ENCODE peak calls at places on chromosomes 7 and 10, in ten cellular contexts. G, F, S, Z, P, J, E, R, X and C are unnamed samples.

GRCh38 chr7:27181795-27182275 is 3.2 kb downstream of the HOXA11 start:
- DNase-seq in E (no peak), Z (no peak), F (no peak), J (no peak), P (no peak), X (no peak), R (no peak), S (no peak), G (peak; percentile 5), C (no peak)

GRCh38 chr10:70492786-70493659 is 14.5 kb downstream of the PALD1 start:
- DNase-seq in E (no peak), J (no peak), R (no peak), P (peak; percentile 93), Z (no peak), X (peak; percentile 86), G (no peak), F (no peak), S (no peak), C (no peak)

GRCh38 chr7:1536105-1536767 is 5.7 kb downstream of the MAFK start:
- DNase-seq in X (no peak), J (no peak), S (no peak), E (no peak), P (no peak), R (no peak), F (no peak), G (no peak), Z (no peak), C (no peak)

GRCh38 chr7:42935861-42936260 is 3.7 kb downstream of the MRPL32 start:
- DNase-seq in F (no peak), Z (no peak), P (no peak), S (no peak), J (no peak), R (no peak), E (no peak), G (no peak), X (no peak), C (no peak)

GRCh38 chr7:111266613-111267012 is 175.7 kb downstream of the LRRN3 start:
- DNase-seq in J (no peak), R (no peak), E (peak; percentile 1), S (no peak), F (no peak), Z (no peak), X (no peak), G (no peak), P (no peak), C (peak; percentile 48)

GRCh38 chr7:158802535-158803199 is 26.6 kb downstream of the ESYT2 start:
- DNase-seq in J (no peak), P (no peak), F (no peak), G (no peak), S (no peak), Z (no peak), X (no peak), R (no peak), E (peak; percentile 58), C (peak; percentile 68)

GRCh38 chr7:3482147-3482921 is 181.3 kb downstream of the SDK1 start:
- DNase-seq in S (no peak), X (peak; percentile 13), F (peak; percentile 75), P (peak; percentile 36), E (peak; percentile 60), J (no peak), R (no peak), Z (no peak), G (no peak), C (peak; percentile 56)

GRCh38 chr10:7033031-7033430 is 377.8 kb downstream of the SFMBT2 start:
- DNase-seq in F (no peak), P (no peak), E (no peak), S (no peak), X (no peak), J (no peak), G (no peak), Z (no peak), R (no peak), C (no peak)

GRCh38 chr10:1050555-1050954 is 1.6 kb upstream of the IDI1 start:
- DNase-seq in G (no peak), S (no peak), R (no peak), E (peak; percentile 78), J (no peak), Z (peak; percentile 37), P (peak; percentile 34), F (peak; percentile 83), X (peak; percentile 32), C (no peak)

GRCh38 chr7:74174606-74175082 is 488 bp downstream of the EIF4H start:
- DNase-seq in R (no peak), X (peak; percentile 51), S (peak; percentile 63), P (peak; percentile 78), J (peak; percentile 22), E (peak; percentile 50), G (peak; percentile 31), Z (no peak), F (peak; percentile 59), C (peak; percentile 45)

GRCh38 chr10:112369495-112370423 is 4.2 kb upstream of the ACSL5 start:
- DNase-seq in R (no peak), E (no peak), J (no peak), P (no peak), Z (no peak), X (no peak), S (no peak), F (no peak), G (no peak), C (no peak)

GRCh38 chr10:132417957-132418441 is 21.0 kb downstream of the PWWP2B start:
- DNase-seq in E (no peak), R (no peak), J (no peak), X (no peak), P (no peak), G (peak; percentile 66), Z (peak; percentile 77), S (no peak), F (no peak), C (no peak)

GRCh38 chr10:5956146-5956914 is 21.0 kb downstream of the IL15RA start:
- DNase-seq in S (no peak), X (no peak), P (no peak), R (no peak), F (no peak), Z (no peak), J (no peak), E (no peak), G (no peak), C (no peak)

GRCh38 chr10:26612151-26612915 is 85.2 kb upstream of the PDSS1 start:
- DNase-seq in G (peak; percentile 49), Z (no peak), E (no peak), P (no peak), S (no peak), X (no peak), J (no peak), F (no peak), R (no peak), C (no peak)

GRCh38 chr10:93152136-93152535 is 78.4 kb downstream of the CYP26A1 start:
- DNase-seq in E (no peak), F (no peak), R (peak; percentile 69), X (no peak), P (no peak), S (no peak), Z (no peak), G (no peak), J (no peak), C (peak; percentile 65)

GRCh38 chr7:100515072-100515532 is 23.9 kb upstream of the AGFG2 start:
- DNase-seq in S (no peak), E (no peak), R (peak; percentile 72), Z (no peak), J (no peak), F (no peak), P (no peak), X (no peak), G (no peak), C (peak; percentile 44)

GRCh38 chr10:96276426-96276825 is 5.1 kb upstream of the BLNK start:
- DNase-seq in G (no peak), J (no peak), E (no peak), Z (no peak), P (no peak), S (no peak), X (no peak), R (no peak), F (no peak), C (no peak)

GRCh38 chr7:12211054-12212050 is at the start of gene TMEM106B:
- DNase-seq in Z (peak; percentile 90), E (peak; percentile 99), F (peak; percentile 97), J (peak; percentile 71), G (peak; percentile 99), R (peak; percentile 99), P (peak; percentile 96), S (peak; percentile 99), X (peak; percentile 91), C (peak; percentile 95)

GRCh38 chr7:105808703-105809590 is 67.5 kb downstream of the ATXN7L1 start:
- DNase-seq in Z (peak; percentile 72), S (no peak), P (peak; percentile 88), J (peak; percentile 72), X (peak; percentile 70), E (no peak), G (peak; percentile 59), R (no peak), F (no peak), C (peak; percentile 55)

GRCh38 chr10:90579602-90580242 is 278.1 kb downstream of the HTR7 start:
- DNase-seq in X (no peak), P (peak; percentile 7), E (peak; percentile 10), Z (no peak), F (peak; percentile 31), G (no peak), R (no peak), J (no peak), S (no peak), C (peak; percentile 52)

GRCh38 chr10:112911196-112911595 is 38.9 kb upstream of the TCF7L2 start:
- DNase-seq in Z (no peak), J (no peak), P (no peak), R (no peak), G (no peak), E (no peak), F (no peak), X (no peak), S (no peak), C (no peak)

GRCh38 chr7:40866601-40867000 is 731.8 kb downstream of the SUGCT start:
- DNase-seq in G (no peak), E (peak; percentile 65), P (no peak), X (no peak), F (no peak), S (no peak), R (no peak), J (no peak), Z (no peak), C (peak; percentile 45)

GRCh38 chr7:150408393-150409299 is 29.5 kb downstream of the ZNF775 start:
- DNase-seq in F (no peak), R (no peak), P (no peak), J (no peak), S (no peak), Z (peak; percentile 83), E (no peak), G (no peak), X (no peak), C (no peak)

GRCh38 chr10:120115959-120116358 is 223.4 kb downstream of the SEC23IP start:
- DNase-seq in P (no peak), R (no peak), X (no peak), Z (no peak), F (no peak), J (no peak), S (no peak), G (no peak), E (no peak), C (no peak)

GRCh38 chr10:11150876-11151275 is 133.2 kb downstream of the CELF2 start:
- DNase-seq in E (no peak), Z (no peak), R (no peak), S (no peak), J (no peak), G (no peak), F (no peak), P (no peak), X (no peak), C (no peak)

GRCh38 chr10:6278519-6279120 is 75.9 kb downstream of the PFKFB3 start:
- DNase-seq in P (no peak), X (no peak), J (no peak), G (no peak), Z (no peak), F (peak; percentile 25), S (no peak), E (no peak), R (no peak), C (no peak)

GRCh38 chr10:110641256-110641655 is 2.9 kb upstream of the RBM20 start:
- DNase-seq in X (no peak), G (no peak), P (peak; percentile 45), F (peak; percentile 65), R (no peak), E (no peak), Z (no peak), J (no peak), S (peak; percentile 65), C (peak; percentile 42)

GRCh38 chr7:11346312-11346711 is 372.6 kb downstream of the PHF14 start:
- DNase-seq in S (no peak), R (no peak), Z (no peak), E (no peak), J (no peak), F (no peak), G (no peak), X (no peak), P (no peak), C (no peak)